ENCODE peak calls at places on chromosomes 6 and 20, in four cellular contexts. V is stomach, O is ascending aorta, M is body of pancreas. D is an unnamed sample.

GRCh38 chr20:46283426-46283825 is 24.9 kb downstream of the CDH22 start:
- DNase-seq in O (no peak), M (no peak), V (no peak), D (no peak)

GRCh38 chr6:155472886-155473285 is 17.2 kb upstream of the NOX3 start:
- DNase-seq in M (no peak), V (no peak), O (no peak), D (no peak)

GRCh38 chr6:110239516-110240265 is 59.5 kb downstream of the CDC40 start:
- DNase-seq in O (no peak), V (no peak), M (no peak), D (no peak)

GRCh38 chr20:61773081-61773631 is 292.5 kb downstream of the TAF4 start:
- DNase-seq in O (no peak), V (no peak), M (no peak), D (peak; percentile 43)

GRCh38 chr6:105676837-105677236 is 274.0 kb upstream of the PREP start:
- DNase-seq in V (no peak), O (no peak), M (no peak), D (no peak)

GRCh38 chr6:136550330-136551071 is at the start of gene MAP7:
- DNase-seq in V (peak; percentile 94), O (no peak), M (peak; percentile 95), D (peak; percentile 87)

GRCh38 chr20:47067776-47068175 is 173.1 kb downstream of the EYA2 start:
- DNase-seq in M (no peak), V (no peak), O (no peak), D (no peak)

GRCh38 chr20:17543531-17543961 is 12.4 kb upstream of the BFSP1 start:
- DNase-seq in V (no peak), M (no peak), O (no peak), D (no peak)

GRCh38 chr6:34484899-34485298 is 19.0 kb downstream of the PACSIN1 start:
- DNase-seq in V (no peak), M (no peak), O (no peak), D (no peak)

GRCh38 chr20:62860391-62860923 is 1.2 kb downstream of the TCFL5 start:
- DNase-seq in V (no peak), O (no peak), M (no peak), D (no peak)

GRCh38 chr6:26394289-26394688 is 7.8 kb upstream of the BTN3A1 start:
- DNase-seq in M (peak; percentile 13), O (no peak), V (peak; percentile 27), D (no peak)

GRCh38 chr6:126307859-126308258 is 32.1 kb upstream of the CENPW start:
- DNase-seq in O (no peak), M (no peak), V (no peak), D (no peak)

GRCh38 chr6:86537311-86537861 is 399.9 kb upstream of the HTR1E start:
- DNase-seq in M (no peak), V (no peak), O (no peak), D (no peak)

GRCh38 chr6:15505463-15505918 is 157.3 kb downstream of the DTNBP1 start:
- DNase-seq in O (no peak), V (no peak), M (no peak), D (no peak)

GRCh38 chr6:122381494-122382083 is 17.9 kb upstream of the HSF2 start:
- DNase-seq in M (peak; percentile 71), O (no peak), V (peak; percentile 62), D (peak; percentile 23)

GRCh38 chr6:9511157-9511556 is 903.7 kb downstream of the TFAP2A start:
- DNase-seq in V (no peak), M (no peak), O (no peak), D (no peak)

GRCh38 chr6:39425346-39426056 is 103.0 kb upstream of the KCNK16 start:
- DNase-seq in O (no peak), V (no peak), M (no peak), D (no peak)

GRCh38 chr6:70314240-70314639 is 11.4 kb upstream of the COL9A1 start:
- DNase-seq in O (no peak), M (no peak), V (no peak), D (no peak)

GRCh38 chr6:162871966-162872365 is 144.2 kb downstream of the PACRG start:
- DNase-seq in V (no peak), M (no peak), O (no peak), D (no peak)

GRCh38 chr6:139977887-139978332 is 603.5 kb upstream of the CITED2 start:
- DNase-seq in M (peak; percentile 45), O (no peak), V (no peak), D (peak; percentile 60)

GRCh38 chr6:35052694-35053565 is 88.2 kb downstream of the TCP11 start:
- DNase-seq in V (no peak), O (no peak), M (peak; percentile 50), D (no peak)

GRCh38 chr6:35341557-35341956 is 801 bp upstream of the PPARD start:
- DNase-seq in O (no peak), V (no peak), M (no peak), D (no peak)

GRCh38 chr6:151044465-151045441 is 179.3 kb downstream of the MTHFD1L start:
- DNase-seq in V (peak; percentile 93), M (peak; percentile 98), O (peak; percentile 55), D (peak; percentile 58)

GRCh38 chr20:38612921-38613320 is 11.3 kb downstream of the ARHGAP40 start:
- DNase-seq in M (no peak), V (no peak), O (no peak), D (no peak)

GRCh38 chr20:38617011-38617829 is 15.6 kb downstream of the ARHGAP40 start:
- DNase-seq in V (no peak), O (no peak), M (no peak), D (no peak)

GRCh38 chr20:38617830-38618196 is 16.2 kb downstream of the ARHGAP40 start:
- DNase-seq in O (no peak), M (no peak), V (no peak), D (no peak)

GRCh38 chr20:38615283-38615682 is 13.7 kb downstream of the ARHGAP40 start:
- DNase-seq in O (no peak), M (no peak), V (no peak), D (no peak)

GRCh38 chr20:38616457-38616856 is 14.8 kb downstream of the ARHGAP40 start:
- DNase-seq in M (no peak), O (no peak), V (no peak), D (no peak)
- H3K27ac ChIP-seq in M (no peak overlapping the region), O (no peak overlapping the region), V (no peak overlapping the region), D (no peak overlapping the region)

GRCh38 chr20:50957276-50957675 is 1.1 kb downstream of the DPM1 start:
- DNase-seq in V (no peak), O (no peak), M (peak; percentile 29), D (no peak)
- H3K27ac ChIP-seq in V (no peak overlapping the region), O (peak overlapping the region; percentile 83), M (peak overlapping the region; percentile 92), D (peak overlapping the region; percentile 96)

DNA sequence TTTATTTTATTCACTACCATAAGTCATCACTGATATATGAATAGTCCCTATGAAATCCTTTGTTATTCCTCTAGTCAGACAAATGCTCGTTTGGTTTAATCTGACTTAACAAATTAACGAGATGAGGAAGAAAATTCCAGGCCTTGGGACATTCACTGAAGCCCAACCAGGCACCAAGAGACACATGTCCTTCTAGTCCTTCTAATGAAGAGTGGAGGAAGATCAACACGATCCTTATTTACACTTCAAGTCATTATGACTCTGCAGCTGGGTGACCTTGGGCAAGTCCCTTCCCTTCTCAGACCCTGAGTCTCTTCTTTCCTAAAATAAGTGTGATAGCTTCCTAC is 117.5 kb downstream of the CEBPB start:
- DNase-seq in M (no peak), V (no peak), O (no peak), D (no peak)
- H3K27ac ChIP-seq in M (peak overlapping the region; percentile 62), V (peak overlapping the region; percentile 78), O (peak overlapping the region; percentile 85), D (peak overlapping the region; percentile 91)

GRCh38 chr6:33192105-33192646 is at the start of gene COL11A2:
- DNase-seq in O (no peak), V (no peak), M (no peak), D (no peak)
- H3K27ac ChIP-seq in O (peak within 1 kb of the TSS; percentile 71), V (no peak within 1 kb of the TSS), M (peak within 1 kb of the TSS; percentile 53), D (peak within 1 kb of the TSS; percentile 76)

GRCh38 chr6:99241905-99242534 is 107.5 kb downstream of the FAXC start:
- DNase-seq in M (no peak), O (no peak), V (peak; percentile 34), D (no peak)
- H3K27ac ChIP-seq in M (no peak overlapping the region), O (no peak overlapping the region), V (no peak overlapping the region), D (no peak overlapping the region)